ENCODE peak calls at places on chromosomes 2 and 18, in four cellular contexts. G, A, B and Y are unnamed samples.

GRCh38 chr2:219609149-219609750 is 11.6 kb downstream of the STK11IP start:
- DNase-seq in B (no peak), A (no peak), G (no peak), Y (no peak)

GRCh38 chr18:8140841-8141501 is 468.3 kb upstream of the RAB12 start:
- DNase-seq in B (no peak), G (peak; percentile 59), A (peak; percentile 81), Y (peak; percentile 50)

GRCh38 chr2:68878753-68879152 is 7.6 kb upstream of the BMP10 start:
- DNase-seq in A (no peak), G (no peak), B (no peak), Y (no peak)

GRCh38 chr2:131588152-131588873 is 60.6 kb downstream of the CCDC74A start:
- DNase-seq in A (no peak), G (no peak), B (no peak), Y (no peak)

GRCh38 chr2:210816769-210817168 is 260.4 kb downstream of the CPS1 start:
- DNase-seq in B (no peak), G (no peak), A (no peak), Y (no peak)

GRCh38 chr2:102138331-102138730 is 4.2 kb upstream of the IL1R1 start:
- DNase-seq in A (no peak), G (no peak), B (no peak), Y (no peak)

GRCh38 chr18:34280653-34281052 is 55.9 kb upstream of the NOL4 start:
- DNase-seq in G (no peak), B (no peak), A (no peak), Y (no peak)

GRCh38 chr2:147714582-147714981 is 130.2 kb upstream of the ACVR2A start:
- DNase-seq in B (no peak), A (no peak), G (no peak), Y (no peak)

GRCh38 chr2:239443666-239444567 is 43.1 kb upstream of the HDAC4 start:
- DNase-seq in G (peak; percentile 75), B (no peak), A (no peak), Y (peak; percentile 95)

GRCh38 chr18:59878644-59879043 is 21.2 kb upstream of the PMAIP1 start:
- DNase-seq in G (no peak), A (no peak), B (no peak), Y (no peak)

DNA sequence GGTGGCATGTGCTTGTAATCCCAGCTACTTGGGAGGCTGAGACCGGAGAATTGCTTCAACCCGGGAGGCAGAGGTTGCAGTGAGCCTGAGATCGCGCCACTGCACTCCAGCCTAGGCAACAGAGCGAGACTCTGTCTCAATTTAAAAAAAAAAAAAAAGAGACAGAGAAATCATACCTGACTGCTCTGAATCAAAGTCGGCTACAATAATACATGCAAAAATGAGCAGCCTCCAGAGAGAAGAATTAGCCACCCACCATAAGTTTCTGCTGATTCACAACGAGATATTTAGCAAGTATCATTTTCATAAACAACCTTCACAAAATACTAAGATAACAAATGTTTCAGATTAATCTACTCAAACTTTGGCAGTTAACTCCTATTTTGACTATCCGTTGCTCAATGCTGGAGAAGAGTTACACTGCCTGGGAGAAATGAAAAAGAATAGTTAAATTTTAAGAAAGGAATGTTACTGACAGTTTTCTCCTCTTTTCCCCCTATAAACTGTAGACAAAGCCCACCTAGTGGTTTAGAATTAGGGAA is 1.5 kb downstream of the OSBPL1A start:
- DNase-seq in B (no peak), G (no peak), A (no peak), Y (no peak)
- H3K27ac ChIP-seq in B (no peak overlapping the region), G (no peak overlapping the region), A (no peak overlapping the region), Y (peak overlapping the region; percentile 38)

GRCh38 chr2:109680523-109681297 is 66.5 kb downstream of the SOWAHC start:
- DNase-seq in A (no peak), B (no peak), G (no peak), Y (no peak)
- H3K27ac ChIP-seq in A (no peak overlapping the region), B (no peak overlapping the region), G (no peak overlapping the region), Y (no peak overlapping the region)

DNA sequence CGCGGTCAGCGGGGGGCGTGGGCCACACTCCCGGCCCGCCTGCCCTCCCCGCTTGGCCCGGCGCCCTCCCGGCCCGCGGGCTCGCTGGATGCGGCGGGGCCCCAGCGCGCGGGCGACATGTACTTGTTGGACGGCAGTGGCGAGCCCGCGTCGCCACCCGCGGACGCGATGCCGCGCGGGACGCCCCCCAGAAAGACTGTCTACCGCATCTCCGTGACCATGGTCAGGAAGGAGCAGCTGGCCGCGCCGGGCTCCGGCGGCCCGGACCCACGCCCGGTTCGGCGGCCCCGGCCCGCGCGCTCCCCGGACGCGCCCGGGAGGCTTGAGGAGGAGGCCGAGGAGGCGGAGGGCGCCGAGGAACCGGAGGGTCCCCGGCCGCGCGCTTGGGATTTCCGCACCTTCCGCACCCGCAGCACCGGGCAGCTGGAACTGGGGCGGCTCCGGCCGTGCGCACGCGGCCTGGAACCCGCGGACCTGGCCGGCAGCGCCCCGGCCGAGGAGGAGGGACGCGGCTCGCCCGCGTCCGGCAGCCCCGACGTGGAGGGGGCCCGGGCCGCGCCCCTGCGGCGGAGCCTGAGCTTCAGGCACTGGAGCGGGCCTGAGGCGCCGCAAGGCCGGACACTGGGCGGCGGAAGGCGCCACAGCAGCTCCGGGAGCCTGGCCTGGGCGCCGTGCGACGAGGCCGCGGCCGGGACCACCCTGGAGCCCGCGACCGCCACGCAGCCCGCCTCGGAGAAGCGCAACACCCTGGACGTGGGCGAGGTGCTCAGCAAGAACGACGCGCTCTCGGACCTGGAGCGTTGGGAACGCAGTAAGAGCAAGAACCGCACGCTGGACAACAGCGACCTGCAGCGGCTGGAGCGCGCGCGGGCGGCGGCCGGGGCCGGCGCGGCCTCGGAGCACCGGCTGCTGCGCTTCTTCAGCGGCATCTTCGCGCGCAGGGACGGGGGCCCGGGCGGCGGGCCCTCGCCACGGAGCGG is 176.4 kb downstream of the AGAP1 start:
- DNase-seq in A (peak; percentile 80), G (peak; percentile 64), B (peak; percentile 49), Y (peak; percentile 51)
- H3K27ac ChIP-seq in A (no peak overlapping the region), G (no peak overlapping the region), B (no peak overlapping the region), Y (peak overlapping the region; percentile 52)

GRCh38 chr2:20617892-20618467 is 32.9 kb downstream of the HS1BP3 start:
- DNase-seq in G (peak; percentile 95), A (peak; percentile 99), B (peak; percentile 73), Y (peak; percentile 86)

GRCh38 chr2:20615466-20616241 is 35.2 kb downstream of the HS1BP3 start:
- DNase-seq in G (no peak), A (peak; percentile 85), B (no peak), Y (no peak)

GRCh38 chr2:20617081-20617575 is 33.8 kb downstream of the HS1BP3 start:
- DNase-seq in G (no peak), A (peak; percentile 92), B (no peak), Y (no peak)

GRCh38 chr2:20615046-20615465 is 35.8 kb downstream of the HS1BP3 start:
- DNase-seq in B (no peak), G (no peak), A (no peak), Y (no peak)

DNA sequence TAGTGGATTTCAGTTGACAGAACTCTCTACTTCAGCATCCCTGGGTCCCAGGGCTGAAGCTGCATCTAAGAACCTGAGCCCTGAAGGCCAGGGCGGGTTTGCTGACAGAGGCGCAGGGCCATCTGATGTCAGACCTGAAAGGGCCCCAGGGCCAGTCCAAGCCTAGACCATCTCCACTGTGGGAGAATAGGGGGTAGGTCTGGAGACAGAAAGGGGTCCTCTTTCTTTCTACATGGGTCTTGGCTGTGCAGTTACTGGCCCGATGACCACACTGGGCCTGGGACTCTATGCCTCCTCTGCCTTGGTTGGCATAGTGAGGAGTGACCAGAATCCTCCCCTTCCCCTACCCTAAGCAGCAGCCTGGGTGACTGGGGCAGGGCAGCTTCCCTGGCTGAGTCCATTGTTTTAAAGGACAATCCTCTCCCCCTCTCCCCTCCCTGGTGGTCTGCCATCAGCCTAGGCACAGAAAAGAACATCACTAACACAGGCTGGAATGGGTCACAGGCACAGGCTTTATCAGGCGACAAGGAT is 34.5 kb downstream of the HS1BP3 start:
- DNase-seq in G (no peak), A (peak; percentile 51), B (no peak), Y (no peak)
- H3K27ac ChIP-seq in G (no peak overlapping the region), A (peak overlapping the region; percentile 88), B (peak overlapping the region; percentile 86), Y (peak overlapping the region; percentile 75)

DNA sequence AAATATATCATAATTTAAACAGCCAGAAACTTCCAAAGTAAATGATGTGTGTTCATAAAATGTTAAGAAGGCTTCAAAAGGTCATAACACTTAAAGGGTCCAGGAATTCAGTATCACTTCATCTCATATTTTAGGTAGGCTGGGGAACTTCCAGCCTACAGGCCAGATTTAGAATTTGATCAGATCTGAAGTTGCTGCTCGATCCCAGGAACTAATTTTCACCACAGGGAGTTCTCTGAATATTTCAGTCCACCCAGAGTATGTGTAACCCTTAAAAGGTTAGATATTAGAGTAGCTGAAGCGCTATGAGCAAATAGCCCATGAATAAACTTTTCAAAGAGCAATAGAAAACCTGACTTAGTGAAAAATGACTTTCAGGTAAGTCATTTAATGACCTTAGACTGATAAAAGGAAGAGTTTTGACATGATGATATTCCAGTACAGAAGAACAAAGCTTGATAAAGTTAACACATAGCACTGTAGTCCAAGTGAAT is 1.7 kb downstream of the WIPF1 start:
- DNase-seq in G (no peak), A (no peak), B (no peak), Y (no peak)
- H3K27ac ChIP-seq in G (no peak overlapping the region), A (no peak overlapping the region), B (no peak overlapping the region), Y (no peak overlapping the region)

GRCh38 chr2:26754539-26754938 is 9.5 kb upstream of the SLC35F6 start:
- DNase-seq in A (no peak), G (no peak), B (no peak), Y (no peak)
- H3K27ac ChIP-seq in A (no peak overlapping the region), G (no peak overlapping the region), B (no peak overlapping the region), Y (no peak overlapping the region)

GRCh38 chr2:45886229-45886663 is 234.8 kb downstream of the PRKCE start:
- DNase-seq in B (no peak), A (no peak), G (no peak), Y (no peak)
- H3K27ac ChIP-seq in B (no peak overlapping the region), A (no peak overlapping the region), G (no peak overlapping the region), Y (no peak overlapping the region)